ENCODE peak calls at places on chromosomes 13 and 19, in ten cellular contexts. One of them, this sample, is unnamed.

GRCh38 chr19:35348909-35349611 is 1.4 kb downstream of the FFAR1 start:
- DNase-seq in AG04450: no peak
- DNase-seq in skeletal muscle cell: no peak
- DNase-seq in fibroblast of lung: no peak
- DNase-seq in fibroblast of the aortic adventitia: no peak
- DNase-seq in aorta: no peak
- DNase-seq in tibial artery: no peak
- DNase-seq in heart right ventricle: no peak
- DNase-seq in tibial nerve: no peak
- DNase-seq in lower lobe of right lung: peak; percentile 14
- DNase-seq in this sample: no peak

GRCh38 chr13:105972306-105972721 is 563.1 kb downstream of the EFNB2 start:
- DNase-seq in AG04450: no peak
- DNase-seq in skeletal muscle cell: no peak
- DNase-seq in fibroblast of lung: no peak
- DNase-seq in fibroblast of the aortic adventitia: no peak
- DNase-seq in aorta: no peak
- DNase-seq in tibial artery: no peak
- DNase-seq in heart right ventricle: no peak
- DNase-seq in tibial nerve: no peak
- DNase-seq in lower lobe of right lung: no peak
- DNase-seq in this sample: no peak

GRCh38 chr19:50414850-50415660 is 3.7 kb upstream of the SPIB start:
- DNase-seq in AG04450: peak; percentile 7
- DNase-seq in skeletal muscle cell: no peak
- DNase-seq in fibroblast of lung: peak; percentile 39
- DNase-seq in fibroblast of the aortic adventitia: peak; percentile 63
- DNase-seq in aorta: peak; percentile 85
- DNase-seq in tibial artery: peak; percentile 68
- DNase-seq in heart right ventricle: peak; percentile 80
- DNase-seq in tibial nerve: peak; percentile 63
- DNase-seq in lower lobe of right lung: peak; percentile 90
- DNase-seq in this sample: peak; percentile 68

GRCh38 chr13:87777395-87777794 is 106.2 kb downstream of the SLITRK5 start:
- DNase-seq in AG04450: no peak
- DNase-seq in skeletal muscle cell: peak; percentile 4
- DNase-seq in fibroblast of lung: peak; percentile 1
- DNase-seq in fibroblast of the aortic adventitia: no peak
- DNase-seq in aorta: no peak
- DNase-seq in tibial artery: no peak
- DNase-seq in heart right ventricle: no peak
- DNase-seq in tibial nerve: no peak
- DNase-seq in lower lobe of right lung: no peak
- DNase-seq in this sample: no peak

GRCh38 chr13:75458696-75459422 is 23.1 kb downstream of the TBC1D4 start:
- DNase-seq in AG04450: no peak
- DNase-seq in skeletal muscle cell: no peak
- DNase-seq in fibroblast of lung: no peak
- DNase-seq in fibroblast of the aortic adventitia: no peak
- DNase-seq in aorta: no peak
- DNase-seq in tibial artery: no peak
- DNase-seq in heart right ventricle: peak; percentile 56
- DNase-seq in tibial nerve: no peak
- DNase-seq in lower lobe of right lung: peak; percentile 58
- DNase-seq in this sample: no peak

GRCh38 chr13:51435002-51435578 is 17.7 kb downstream of the INTS6 start:
- DNase-seq in AG04450: no peak
- DNase-seq in skeletal muscle cell: no peak
- DNase-seq in fibroblast of lung: no peak
- DNase-seq in fibroblast of the aortic adventitia: peak; percentile 62
- DNase-seq in aorta: no peak
- DNase-seq in tibial artery: no peak
- DNase-seq in heart right ventricle: no peak
- DNase-seq in tibial nerve: no peak
- DNase-seq in lower lobe of right lung: no peak
- DNase-seq in this sample: peak; percentile 73

GRCh38 chr13:93260591-93260990 is 34.0 kb downstream of the GPC6 start:
- DNase-seq in AG04450: no peak
- DNase-seq in skeletal muscle cell: no peak
- DNase-seq in fibroblast of lung: peak; percentile 56
- DNase-seq in fibroblast of the aortic adventitia: peak; percentile 43
- DNase-seq in aorta: no peak
- DNase-seq in tibial artery: no peak
- DNase-seq in heart right ventricle: no peak
- DNase-seq in tibial nerve: no peak
- DNase-seq in lower lobe of right lung: no peak
- DNase-seq in this sample: peak; percentile 49

GRCh38 chr19:17618281-17618903 is 62.9 kb downstream of the COLGALT1 start:
- DNase-seq in AG04450: no peak
- DNase-seq in skeletal muscle cell: no peak
- DNase-seq in fibroblast of lung: no peak
- DNase-seq in fibroblast of the aortic adventitia: no peak
- DNase-seq in aorta: no peak
- DNase-seq in tibial artery: no peak
- DNase-seq in heart right ventricle: no peak
- DNase-seq in tibial nerve: no peak
- DNase-seq in lower lobe of right lung: no peak
- DNase-seq in this sample: no peak

GRCh38 chr19:49591731-49592485 is 926 bp downstream of the PRR12 start:
- DNase-seq in AG04450: no peak
- DNase-seq in skeletal muscle cell: no peak
- DNase-seq in fibroblast of lung: peak; percentile 49
- DNase-seq in fibroblast of the aortic adventitia: peak; percentile 41
- DNase-seq in aorta: no peak
- DNase-seq in tibial artery: no peak
- DNase-seq in heart right ventricle: peak; percentile 46
- DNase-seq in tibial nerve: no peak
- DNase-seq in lower lobe of right lung: peak; percentile 66
- DNase-seq in this sample: peak; percentile 64

GRCh38 chr19:31372245-31372781 is 23.1 kb upstream of the TSHZ3 start:
- DNase-seq in AG04450: no peak
- DNase-seq in skeletal muscle cell: no peak
- DNase-seq in fibroblast of lung: no peak
- DNase-seq in fibroblast of the aortic adventitia: no peak
- DNase-seq in aorta: no peak
- DNase-seq in tibial artery: no peak
- DNase-seq in heart right ventricle: no peak
- DNase-seq in tibial nerve: no peak
- DNase-seq in lower lobe of right lung: no peak
- DNase-seq in this sample: no peak

GRCh38 chr19:46180701-46181385 is 32.8 kb downstream of the IGFL2 start:
- DNase-seq in AG04450: no peak
- DNase-seq in skeletal muscle cell: peak; percentile 16
- DNase-seq in fibroblast of lung: peak; percentile 86
- DNase-seq in fibroblast of the aortic adventitia: peak; percentile 57
- DNase-seq in aorta: no peak
- DNase-seq in tibial artery: no peak
- DNase-seq in heart right ventricle: no peak
- DNase-seq in tibial nerve: no peak
- DNase-seq in lower lobe of right lung: no peak
- DNase-seq in this sample: peak; percentile 17

GRCh38 chr19:46073268-46073922 is 32.6 kb upstream of the IGFL4 start:
- DNase-seq in AG04450: no peak
- DNase-seq in skeletal muscle cell: no peak
- DNase-seq in fibroblast of lung: peak; percentile 49
- DNase-seq in fibroblast of the aortic adventitia: peak; percentile 51
- DNase-seq in aorta: no peak
- DNase-seq in tibial artery: no peak
- DNase-seq in heart right ventricle: no peak
- DNase-seq in tibial nerve: no peak
- DNase-seq in lower lobe of right lung: no peak
- DNase-seq in this sample: peak; percentile 1

GRCh38 chr19:31149306-31149975 is 199.8 kb downstream of the TSHZ3 start:
- DNase-seq in AG04450: no peak
- DNase-seq in skeletal muscle cell: no peak
- DNase-seq in fibroblast of lung: no peak
- DNase-seq in fibroblast of the aortic adventitia: no peak
- DNase-seq in aorta: no peak
- DNase-seq in tibial artery: no peak
- DNase-seq in heart right ventricle: no peak
- DNase-seq in tibial nerve: no peak
- DNase-seq in lower lobe of right lung: no peak
- DNase-seq in this sample: no peak

GRCh38 chr19:49058592-49058991 is 1.0 kb upstream of the CGB7 start:
- DNase-seq in AG04450: no peak
- DNase-seq in skeletal muscle cell: no peak
- DNase-seq in fibroblast of lung: peak; percentile 51
- DNase-seq in fibroblast of the aortic adventitia: peak; percentile 31
- DNase-seq in aorta: no peak
- DNase-seq in tibial artery: no peak
- DNase-seq in heart right ventricle: no peak
- DNase-seq in tibial nerve: no peak
- DNase-seq in lower lobe of right lung: no peak
- DNase-seq in this sample: no peak

GRCh38 chr13:89066868-89067466 is 1395.8 kb downstream of the SLITRK5 start:
- DNase-seq in AG04450: no peak
- DNase-seq in skeletal muscle cell: peak; percentile 15
- DNase-seq in fibroblast of lung: peak; percentile 34
- DNase-seq in fibroblast of the aortic adventitia: peak; percentile 31
- DNase-seq in aorta: no peak
- DNase-seq in tibial artery: no peak
- DNase-seq in heart right ventricle: no peak
- DNase-seq in tibial nerve: peak; percentile 48
- DNase-seq in lower lobe of right lung: no peak
- DNase-seq in this sample: peak; percentile 0

GRCh38 chr13:82758056-82758455 is 1124.2 kb downstream of the SLITRK1 start:
- DNase-seq in AG04450: no peak
- DNase-seq in skeletal muscle cell: no peak
- DNase-seq in fibroblast of lung: no peak
- DNase-seq in fibroblast of the aortic adventitia: peak; percentile 36
- DNase-seq in aorta: no peak
- DNase-seq in tibial artery: no peak
- DNase-seq in heart right ventricle: no peak
- DNase-seq in tibial nerve: no peak
- DNase-seq in lower lobe of right lung: no peak
- DNase-seq in this sample: no peak

GRCh38 chr13:26485786-26486185 is 71.7 kb upstream of the WASF3 start:
- DNase-seq in AG04450: no peak
- DNase-seq in skeletal muscle cell: no peak
- DNase-seq in fibroblast of lung: no peak
- DNase-seq in fibroblast of the aortic adventitia: peak; percentile 19
- DNase-seq in aorta: no peak
- DNase-seq in tibial artery: peak; percentile 72
- DNase-seq in heart right ventricle: no peak
- DNase-seq in tibial nerve: no peak
- DNase-seq in lower lobe of right lung: no peak
- DNase-seq in this sample: no peak

GRCh38 chr13:33676700-33677048 is 141.3 kb upstream of the RFC3 start:
- DNase-seq in AG04450: peak; percentile 1
- DNase-seq in skeletal muscle cell: peak; percentile 18
- DNase-seq in fibroblast of lung: peak; percentile 54
- DNase-seq in fibroblast of the aortic adventitia: peak; percentile 41
- DNase-seq in aorta: peak; percentile 51
- DNase-seq in tibial artery: peak; percentile 54
- DNase-seq in heart right ventricle: peak; percentile 30
- DNase-seq in tibial nerve: peak; percentile 17
- DNase-seq in lower lobe of right lung: peak; percentile 50
- DNase-seq in this sample: peak; percentile 79
- H3K4me3 ChIP-seq in AG04450: peak overlapping the region; percentile 45
- H3K4me3 ChIP-seq in skeletal muscle cell: peak overlapping the region; percentile 23
- H3K4me3 ChIP-seq in fibroblast of lung: peak overlapping the region; percentile 44
- H3K4me3 ChIP-seq in fibroblast of the aortic adventitia: peak overlapping the region; percentile 59
- H3K4me3 ChIP-seq in aorta: peak overlapping the region; percentile 92
- H3K4me3 ChIP-seq in tibial artery: peak overlapping the region; percentile 42
- H3K4me3 ChIP-seq in heart right ventricle: peak overlapping the region; percentile 50
- H3K4me3 ChIP-seq in tibial nerve: peak overlapping the region; percentile 21
- H3K4me3 ChIP-seq in lower lobe of right lung: peak overlapping the region; percentile 55
- H3K4me3 ChIP-seq in this sample: peak overlapping the region; percentile 80

GRCh38 chr13:85142351-85142750 is 656.9 kb downstream of the SLITRK6 start:
- DNase-seq in AG04450: no peak
- DNase-seq in skeletal muscle cell: no peak
- DNase-seq in fibroblast of lung: no peak
- DNase-seq in fibroblast of the aortic adventitia: no peak
- DNase-seq in aorta: no peak
- DNase-seq in tibial artery: no peak
- DNase-seq in heart right ventricle: no peak
- DNase-seq in tibial nerve: no peak
- DNase-seq in lower lobe of right lung: no peak
- DNase-seq in this sample: no peak
- H3K4me3 ChIP-seq in AG04450: no peak overlapping the region
- H3K4me3 ChIP-seq in skeletal muscle cell: no peak overlapping the region
- H3K4me3 ChIP-seq in fibroblast of lung: no peak overlapping the region
- H3K4me3 ChIP-seq in fibroblast of the aortic adventitia: no peak overlapping the region
- H3K4me3 ChIP-seq in aorta: no peak overlapping the region
- H3K4me3 ChIP-seq in tibial artery: no peak overlapping the region
- H3K4me3 ChIP-seq in heart right ventricle: no peak overlapping the region
- H3K4me3 ChIP-seq in tibial nerve: no peak overlapping the region
- H3K4me3 ChIP-seq in lower lobe of right lung: no peak overlapping the region
- H3K4me3 ChIP-seq in this sample: no peak overlapping the region

DNA sequence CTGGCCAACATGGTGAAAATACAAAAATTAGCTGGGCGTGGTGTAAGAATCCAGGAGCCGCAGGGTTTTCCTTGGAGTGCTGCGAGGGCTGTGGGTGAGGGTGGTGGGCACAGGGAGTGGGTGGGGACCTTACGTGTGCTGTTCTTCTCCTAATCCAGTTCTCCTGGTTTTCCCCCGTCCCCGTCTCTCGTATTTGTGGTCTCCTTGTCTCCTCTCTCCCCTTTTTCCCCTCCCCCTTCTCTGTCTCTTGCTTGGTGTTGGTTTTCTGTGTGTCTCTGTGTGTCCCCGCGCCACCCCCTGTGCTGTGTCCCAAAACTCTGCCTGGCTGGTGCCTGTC is 1.7 kb downstream of the SELENOW start:
- DNase-seq in AG04450: no peak
- DNase-seq in skeletal muscle cell: no peak
- DNase-seq in fibroblast of lung: no peak
- DNase-seq in fibroblast of the aortic adventitia: no peak
- DNase-seq in aorta: no peak
- DNase-seq in tibial artery: no peak
- DNase-seq in heart right ventricle: no peak
- DNase-seq in tibial nerve: no peak
- DNase-seq in lower lobe of right lung: no peak
- DNase-seq in this sample: no peak
- H3K4me3 ChIP-seq in AG04450: peak overlapping the region; percentile 94
- H3K4me3 ChIP-seq in skeletal muscle cell: peak overlapping the region; percentile 93
- H3K4me3 ChIP-seq in fibroblast of lung: peak overlapping the region; percentile 86
- H3K4me3 ChIP-seq in fibroblast of the aortic adventitia: peak overlapping the region; percentile 92
- H3K4me3 ChIP-seq in aorta: peak overlapping the region; percentile 45
- H3K4me3 ChIP-seq in tibial artery: peak overlapping the region; percentile 85
- H3K4me3 ChIP-seq in heart right ventricle: peak overlapping the region; percentile 87
- H3K4me3 ChIP-seq in tibial nerve: peak overlapping the region; percentile 99
- H3K4me3 ChIP-seq in lower lobe of right lung: peak overlapping the region; percentile 80
- H3K4me3 ChIP-seq in this sample: peak overlapping the region; percentile 83

DNA sequence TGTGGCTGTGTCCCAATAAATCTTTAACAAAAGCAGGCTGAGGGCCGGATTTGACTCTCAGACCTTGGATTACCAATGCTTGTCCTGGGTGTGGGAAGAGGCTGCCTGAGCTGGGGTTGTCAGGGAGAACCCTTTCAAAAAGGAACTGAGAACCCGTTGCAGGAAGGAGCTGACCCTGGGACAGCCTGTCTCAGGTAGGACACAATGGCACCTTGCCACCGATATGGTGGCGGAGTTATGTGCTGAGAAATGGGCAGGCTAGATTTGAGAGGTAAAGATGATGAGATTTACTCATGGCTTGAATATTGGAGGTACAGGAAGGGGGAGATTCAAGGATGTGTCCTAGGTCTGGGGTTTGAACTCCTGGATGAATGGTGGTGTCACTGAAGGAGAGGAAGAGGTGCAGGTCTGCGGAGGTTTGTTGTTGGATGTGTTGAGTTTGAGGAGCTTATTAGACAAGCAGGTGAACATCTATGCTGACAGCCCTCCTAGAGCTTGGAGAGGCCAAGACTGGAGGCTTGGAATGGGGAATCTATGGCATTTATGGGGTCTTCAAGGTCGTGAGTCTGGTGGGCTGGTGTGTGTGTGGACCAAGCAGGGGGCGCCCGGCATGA is 7.2 kb downstream of the PLEKHF1 start:
- DNase-seq in AG04450: no peak
- DNase-seq in skeletal muscle cell: no peak
- DNase-seq in fibroblast of lung: no peak
- DNase-seq in fibroblast of the aortic adventitia: no peak
- DNase-seq in aorta: no peak
- DNase-seq in tibial artery: no peak
- DNase-seq in heart right ventricle: no peak
- DNase-seq in tibial nerve: no peak
- DNase-seq in lower lobe of right lung: no peak
- DNase-seq in this sample: no peak
- H3K4me3 ChIP-seq in AG04450: no peak overlapping the region
- H3K4me3 ChIP-seq in skeletal muscle cell: no peak overlapping the region
- H3K4me3 ChIP-seq in fibroblast of lung: no peak overlapping the region
- H3K4me3 ChIP-seq in fibroblast of the aortic adventitia: no peak overlapping the region
- H3K4me3 ChIP-seq in aorta: no peak overlapping the region
- H3K4me3 ChIP-seq in tibial artery: no peak overlapping the region
- H3K4me3 ChIP-seq in heart right ventricle: no peak overlapping the region
- H3K4me3 ChIP-seq in tibial nerve: no peak overlapping the region
- H3K4me3 ChIP-seq in lower lobe of right lung: no peak overlapping the region
- H3K4me3 ChIP-seq in this sample: no peak overlapping the region

This sample was measured in adipocyte.